ENCODE peak calls at places on chromosome 20, in six cellular contexts. O is A549, Z is esophagus squamous epithelium, L is left ventricle myocardium inferior, D is AG04450, W is heart left ventricle. K is an unnamed sample.

GRCh38 chr20:10131612-10132345 is 86.9 kb upstream of the SNAP25 start:
- DNase-seq in L (peak; percentile 64), D (peak; percentile 44), O (peak; percentile 37), Z (no peak), W (peak; percentile 76), K (peak; percentile 62)

GRCh38 chr20:17888044-17888443 is 80.5 kb downstream of the SNX5 start:
- DNase-seq in L (no peak), O (no peak), D (no peak), Z (no peak), W (no peak), K (no peak)

GRCh38 chr20:29740951-29741593 is 1516.4 kb upstream of the DEFB115 start:
- DNase-seq in D (no peak), W (no peak), Z (no peak), L (no peak), O (no peak), K (no peak)

GRCh38 chr20:53656653-53657288 is 63.1 kb upstream of the ZNF217 start:
- DNase-seq in Z (no peak), O (no peak), D (no peak), L (no peak), W (no peak), K (no peak)

GRCh38 chr20:8079976-8080375 is 52.1 kb upstream of the PLCB1 start:
- DNase-seq in Z (no peak), L (no peak), D (no peak), W (no peak), O (no peak), K (no peak)

GRCh38 chr20:51969191-51969590 is 166.9 kb upstream of the SALL4 start:
- DNase-seq in D (no peak), Z (no peak), L (no peak), O (no peak), W (no peak), K (no peak)

GRCh38 chr20:38872036-38872435 is 54.2 kb upstream of the FAM83D start:
- DNase-seq in O (no peak), L (no peak), D (no peak), W (no peak), Z (no peak), K (no peak)

GRCh38 chr20:32605167-32605656 is 20.1 kb upstream of the NOL4L start:
- DNase-seq in O (no peak), W (peak; percentile 55), D (peak; percentile 18), Z (no peak), L (no peak), K (no peak)

GRCh38 chr20:50366270-50367103 is 143.7 kb upstream of the PTPN1 start:
- DNase-seq in Z (no peak), W (peak; percentile 64), L (no peak), O (no peak), D (peak; percentile 42), K (peak; percentile 90)

GRCh38 chr20:8244637-8245036 is 112.6 kb downstream of the PLCB1 start:
- DNase-seq in D (peak; percentile 42), Z (no peak), O (no peak), W (peak; percentile 25), L (no peak), K (peak; percentile 73)

GRCh38 chr20:47493954-47494293 is 7.8 kb upstream of the NCOA3 start:
- DNase-seq in O (no peak), W (no peak), L (no peak), Z (no peak), D (no peak), K (no peak)

GRCh38 chr20:41818369-41818768 is 200.2 kb upstream of the CHD6 start:
- DNase-seq in L (no peak), Z (no peak), W (no peak), O (no peak), D (no peak), K (no peak)

GRCh38 chr20:9172908-9173307 is 104.0 kb downstream of the PLCB4 start:
- DNase-seq in Z (no peak), L (no peak), O (no peak), D (no peak), W (no peak), K (no peak)

GRCh38 chr20:2756056-2756611 is 44.3 kb downstream of the CPXM1 start:
- DNase-seq in L (no peak), Z (no peak), D (peak; percentile 27), O (no peak), W (no peak), K (no peak)

GRCh38 chr20:50232651-50233324 is 42.2 kb downstream of the CEBPB start:
- DNase-seq in D (no peak), L (no peak), O (no peak), W (no peak), Z (no peak), K (no peak)

GRCh38 chr20:35171753-35172433 is at the start of gene PROCR:
- DNase-seq in L (peak; percentile 88), W (peak; percentile 89), O (peak; percentile 94), D (peak; percentile 74), Z (no peak), K (peak; percentile 83)
- H3K4me3 ChIP-seq in L (peak within 1 kb of the TSS; percentile 65), W (no peak within 1 kb of the TSS), O (peak within 1 kb of the TSS; percentile 61), D (peak within 1 kb of the TSS; percentile 75), Z (peak within 1 kb of the TSS; percentile 64), K (peak within 1 kb of the TSS; percentile 58)

GRCh38 chr20:61803416-61803902 is 262.2 kb downstream of the TAF4 start:
- DNase-seq in D (no peak), L (peak; percentile 0), O (no peak), Z (no peak), W (no peak), K (no peak)
- H3K4me3 ChIP-seq in D (peak overlapping the region; percentile 15), L (no peak overlapping the region), O (no peak overlapping the region), Z (peak overlapping the region; percentile 40), W (no peak overlapping the region), K (no peak overlapping the region)

GRCh38 chr20:6120491-6120988 is 2.3 kb downstream of the FERMT1 start:
- DNase-seq in D (no peak), Z (no peak), W (no peak), L (no peak), O (no peak), K (no peak)
- H3K4me3 ChIP-seq in D (no peak overlapping the region), Z (no peak overlapping the region), W (no peak overlapping the region), L (no peak overlapping the region), O (no peak overlapping the region), K (no peak overlapping the region)

GRCh38 chr20:64100566-64100888 is 6.8 kb downstream of the NPBWR2 start:
- DNase-seq in O (no peak), L (no peak), D (no peak), Z (no peak), W (peak; percentile 5), K (no peak)
- H3K4me3 ChIP-seq in O (no peak overlapping the region), L (no peak overlapping the region), D (no peak overlapping the region), Z (no peak overlapping the region), W (no peak overlapping the region), K (no peak overlapping the region)

GRCh38 chr20:44210422-44211176 is at the start of gene OSER1:
- DNase-seq in Z (peak; percentile 90), L (peak; percentile 96), D (peak; percentile 92), O (peak; percentile 93), W (peak; percentile 97), K (peak; percentile 98)

GRCh38 chr20:44208165-44208564 is 2.4 kb downstream of the OSER1 start:
- DNase-seq in W (no peak), L (no peak), D (no peak), O (no peak), Z (no peak), K (no peak)

GRCh38 chr20:44207066-44207723 is 3.4 kb downstream of the OSER1 start:
- DNase-seq in O (no peak), D (no peak), W (no peak), Z (no peak), L (no peak), K (no peak)

GRCh38 chr20:44209691-44210421 is 715 bp downstream of the OSER1 start:
- DNase-seq in D (no peak), Z (no peak), W (no peak), L (no peak), O (no peak), K (peak; percentile 37)

GRCh38 chr20:44208770-44209169 is 1.8 kb downstream of the OSER1 start:
- DNase-seq in W (no peak), L (no peak), D (no peak), Z (no peak), O (no peak), K (no peak)
- H3K4me3 ChIP-seq in W (no peak overlapping the region), L (peak overlapping the region; percentile 96), D (peak overlapping the region; percentile 95), Z (peak overlapping the region; percentile 76), O (peak overlapping the region; percentile 64), K (no peak overlapping the region)

GRCh38 chr20:4918473-4918872 is 82.8 kb downstream of the SLC23A2 start:
- DNase-seq in L (no peak), D (no peak), W (no peak), Z (no peak), O (no peak), K (no peak)

GRCh38 chr20:4919047-4919704 is 82.1 kb downstream of the SLC23A2 start:
- DNase-seq in Z (no peak), L (no peak), W (no peak), D (no peak), O (no peak), K (no peak)

GRCh38 chr20:4920655-4921054 is 80.7 kb downstream of the SLC23A2 start:
- DNase-seq in L (no peak), W (no peak), Z (no peak), D (no peak), O (no peak), K (no peak)

GRCh38 chr20:4920131-4920530 is 81.2 kb downstream of the SLC23A2 start:
- DNase-seq in D (no peak), L (no peak), W (no peak), Z (no peak), O (no peak), K (no peak)

GRCh38 chr20:4916991-4917881 is 84.1 kb downstream of the SLC23A2 start:
- DNase-seq in O (no peak), W (no peak), D (no peak), L (no peak), Z (no peak), K (no peak)
- H3K4me3 ChIP-seq in O (no peak overlapping the region), W (no peak overlapping the region), D (no peak overlapping the region), L (no peak overlapping the region), Z (no peak overlapping the region), K (no peak overlapping the region)

GRCh38 chr20:45343867-45344721 is 4.1 kb downstream of the SDC4 start:
- DNase-seq in W (peak; percentile 42), L (no peak), D (peak; percentile 71), Z (no peak), O (no peak), K (peak; percentile 93)

GRCh38 chr20:45345104-45345936 is 2.9 kb downstream of the SDC4 start:
- DNase-seq in W (no peak), Z (no peak), L (no peak), O (no peak), D (no peak), K (no peak)

GRCh38 chr20:45341939-45342862 is 6.0 kb downstream of the SDC4 start:
- DNase-seq in O (no peak), Z (no peak), L (peak; percentile 73), D (no peak), W (peak; percentile 88), K (peak; percentile 88)

GRCh38 chr20:45342863-45343444 is 5.3 kb downstream of the SDC4 start:
- DNase-seq in L (no peak), O (no peak), Z (no peak), D (no peak), W (no peak), K (no peak)

GRCh38 chr20:45343445-45343866 is 4.8 kb downstream of the SDC4 start:
- DNase-seq in Z (no peak), L (no peak), O (no peak), W (no peak), D (no peak), K (no peak)
- H3K4me3 ChIP-seq in Z (peak overlapping the region; percentile 81), L (peak overlapping the region; percentile 85), O (peak overlapping the region; percentile 14), W (no peak overlapping the region), D (peak overlapping the region; percentile 97), K (peak overlapping the region; percentile 20)

GRCh38 chr20:44477151-44477550 is 1.5 kb downstream of the TTPAL start:
- DNase-seq in L (no peak), W (no peak), Z (no peak), O (no peak), D (no peak), K (no peak)
- H3K4me3 ChIP-seq in L (no peak overlapping the region), W (no peak overlapping the region), Z (no peak overlapping the region), O (peak overlapping the region; percentile 92), D (no peak overlapping the region), K (no peak overlapping the region)

GRCh38 chr20:61253264-61253639 is 1.2 kb downstream of the CDH4 start:
- DNase-seq in O (peak; percentile 60), D (no peak), L (no peak), Z (no peak), W (no peak), K (no peak)
- H3K4me3 ChIP-seq in O (peak overlapping the region; percentile 76), D (peak overlapping the region; percentile 65), L (peak overlapping the region; percentile 64), Z (peak overlapping the region; percentile 49), W (peak overlapping the region; percentile 38), K (no peak overlapping the region)